ENCODE peak calls at places on chromosomes 13 and 19, in eight cellular contexts. C, V, Z, F, J, B, D and I are unnamed samples.

GRCh38 chr13:111121421-111121820 is 6.3 kb downstream of the ARHGEF7 start:
- DNase-seq in C (no peak), V (no peak), Z (no peak), F (no peak), J (no peak), B (no peak), D (no peak), I (no peak)

GRCh38 chr13:77034883-77035282 is 7.9 kb upstream of the FBXL3 start:
- DNase-seq in C (no peak), V (no peak), Z (no peak), F (peak), J (peak), B (no peak), D (no peak), I (no peak)

GRCh38 chr19:3176715-3177501 is 1.7 kb upstream of the S1PR4 start:
- DNase-seq in C (no peak), V (no peak), Z (no peak), F (peak), J (peak), B (no peak), D (no peak), I (no peak)

GRCh38 chr19:15438124-15438496 is 11.6 kb downstream of the WIZ start:
- DNase-seq in C (no peak), V (no peak), Z (no peak), F (no peak), J (no peak), B (no peak), D (no peak), I (no peak)

GRCh38 chr13:44237276-44237767 is 136.3 kb upstream of the SERP2 start:
- DNase-seq in C (no peak), V (peak), Z (peak), F (peak), J (peak), B (peak), D (no peak), I (no peak)

GRCh38 chr19:50791594-50792245 is 1.5 kb downstream of the ACP4 start:
- DNase-seq in C (no peak), V (no peak), Z (no peak), F (no peak), J (no peak), B (no peak), D (no peak), I (no peak)

GRCh38 chr13:101144808-101145419 is 271.4 kb downstream of the NALCN start:
- DNase-seq in C (no peak), V (peak), Z (peak), F (peak), J (peak), B (no peak), D (no peak), I (no peak)

GRCh38 chr13:75050419-75051066 is 431.4 kb downstream of the TBC1D4 start:
- DNase-seq in C (no peak), V (no peak), Z (no peak), F (peak), J (peak), B (no peak), D (no peak), I (no peak)

GRCh38 chr19:40542197-40542859 is 34.3 kb upstream of the SHKBP1 start:
- DNase-seq in C (no peak), V (peak), Z (no peak), F (no peak), J (peak), B (peak), D (no peak), I (no peak)

GRCh38 chr19:32202244-32202643 is 143.2 kb upstream of the ZNF507 start:
- DNase-seq in C (no peak), V (no peak), Z (no peak), F (no peak), J (no peak), B (no peak), D (no peak), I (no peak)

GRCh38 chr19:7488736-7489353 is at the start of gene PEX11G:
- DNase-seq in C (peak), V (peak), Z (peak), F (peak), J (peak), B (peak), D (peak), I (peak)

GRCh38 chr13:26011996-26012688 is 39.7 kb downstream of the SHISA2 start:
- DNase-seq in C (no peak), V (no peak), Z (no peak), F (no peak), J (peak), B (no peak), D (no peak), I (no peak)

GRCh38 chr19:5785423-5785822 is 877 bp upstream of the PRR22 start:
- DNase-seq in C (no peak), V (no peak), Z (no peak), F (no peak), J (no peak), B (no peak), D (no peak), I (no peak)

GRCh38 chr19:18446145-18446810 is 8.3 kb upstream of the ISYNA1 start:
- DNase-seq in C (no peak), V (no peak), Z (no peak), F (no peak), J (no peak), B (no peak), D (no peak), I (no peak)

DNA sequence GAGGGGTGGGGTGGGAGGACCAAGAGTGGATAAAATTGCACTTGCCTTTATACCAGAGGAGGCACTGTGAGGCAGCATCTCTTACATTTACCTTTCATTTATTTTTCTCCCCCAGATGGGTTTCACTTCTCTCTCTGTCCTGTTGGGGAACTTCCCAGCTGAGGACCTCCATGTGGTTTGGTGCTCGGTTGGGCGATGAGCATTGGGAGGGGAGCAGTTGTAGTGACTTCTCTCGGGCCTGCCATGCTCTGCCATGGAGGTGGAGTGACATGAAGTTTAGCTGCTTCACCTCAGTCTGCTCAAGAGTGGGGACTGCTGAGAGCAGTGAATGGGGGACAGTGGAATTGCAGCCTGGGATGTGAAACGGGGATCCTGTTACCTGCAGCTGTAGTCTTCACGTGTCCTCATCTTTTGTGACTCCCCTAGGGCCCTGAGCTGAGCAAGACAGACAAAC is 23.1 kb upstream of the CXCL17 start:
- DNase-seq in C (no peak), V (no peak), Z (no peak), F (no peak), J (no peak), B (no peak), D (no peak), I (peak)
- TF ChIP-seq CTCF in C (no peak), V (no peak), Z (no peak), F (no peak), J (no peak), B (no peak), D (no peak), I (no peak)

GRCh38 chr13:27977476-27978300 is 8.6 kb upstream of the CDX2 start:
- DNase-seq in C (peak), V (no peak), Z (no peak), F (no peak), J (no peak), B (no peak), D (no peak), I (no peak)
- TF ChIP-seq CTCF in C (no peak), V (no peak), Z (no peak), F (no peak), J (no peak), B (no peak), D (no peak), I (no peak)

DNA sequence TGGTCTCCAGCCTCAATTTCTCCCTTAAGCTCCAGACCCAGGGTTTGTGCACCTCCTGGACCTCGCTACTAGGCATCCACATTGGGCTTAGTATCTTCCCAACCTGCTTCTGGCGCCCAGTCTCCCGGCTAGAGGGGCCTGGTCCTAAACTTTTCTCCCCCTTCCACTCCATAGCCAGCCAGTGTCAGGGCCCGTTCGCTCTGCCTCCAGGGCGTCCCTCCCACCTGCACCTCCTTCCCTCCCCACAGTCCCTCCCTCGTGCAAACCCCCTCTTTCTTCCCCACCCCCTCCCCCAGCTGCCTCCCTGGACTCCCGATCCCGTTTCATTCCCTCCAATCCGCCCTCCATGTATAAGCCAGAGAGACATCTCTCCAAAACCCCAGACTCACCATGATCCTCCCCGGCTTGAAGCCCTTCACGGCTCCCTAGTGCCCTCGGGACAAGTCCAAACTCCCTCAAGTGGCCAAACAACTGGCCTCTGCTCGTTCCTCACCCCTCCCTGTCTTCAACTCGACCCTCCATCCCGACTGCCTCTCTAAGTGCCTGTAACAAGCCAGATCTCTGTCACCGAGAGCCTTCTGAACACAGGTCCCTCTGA is 1.0 kb upstream of the SAMD4B start:
- DNase-seq in C (peak), V (no peak), Z (peak), F (no peak), J (no peak), B (peak), D (no peak), I (no peak)
- TF ChIP-seq CTCF in C (no peak), V (no peak), Z (no peak), F (no peak), J (peak), B (no peak), D (no peak), I (no peak)

DNA sequence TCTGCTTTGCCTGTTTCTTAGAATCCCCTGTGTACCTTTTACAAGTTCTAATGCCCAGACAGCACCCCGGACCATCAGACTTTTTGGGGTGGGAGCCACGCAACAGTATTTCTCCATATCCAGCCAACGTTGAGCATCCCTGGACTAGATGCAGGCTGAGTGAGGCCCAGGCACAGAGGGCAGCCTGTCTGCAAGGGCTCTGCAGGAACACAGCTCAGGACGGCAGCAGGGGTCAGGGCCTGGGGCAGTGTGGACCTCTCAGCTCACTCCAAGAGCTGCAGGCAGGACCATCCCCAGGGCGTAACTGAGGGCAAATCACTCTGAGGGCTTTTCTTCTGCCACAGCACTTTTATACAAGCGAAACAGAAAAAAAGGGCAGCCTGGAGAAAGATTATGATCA is 95.8 kb downstream of the DNAJC15 start:
- DNase-seq in C (no peak), V (no peak), Z (no peak), F (no peak), J (no peak), B (no peak), D (no peak), I (no peak)
- TF ChIP-seq CTCF in C (no peak), V (no peak), Z (no peak), F (no peak), J (no peak), B (no peak), D (no peak), I (no peak)

GRCh38 chr19:48551437-48552302 is at the start of gene SULT2B1:
- DNase-seq in C (no peak), V (peak), Z (no peak), F (no peak), J (no peak), B (no peak), D (no peak), I (no peak)
- TF ChIP-seq CTCF in C (no peak), V (no peak), Z (no peak), F (no peak), J (no peak), B (no peak), D (no peak), I (no peak)

GRCh38 chr19:29745253-29745652 is 30.2 kb upstream of the C19orf12 start:
- DNase-seq in C (peak), V (no peak), Z (peak), F (no peak), J (peak), B (no peak), D (no peak), I (no peak)

GRCh38 chr19:29743681-29744080 is 28.6 kb upstream of the C19orf12 start:
- DNase-seq in C (no peak), V (no peak), Z (no peak), F (no peak), J (no peak), B (no peak), D (no peak), I (no peak)

GRCh38 chr19:29741226-29741625 is 26.2 kb upstream of the C19orf12 start:
- DNase-seq in C (no peak), V (no peak), Z (no peak), F (no peak), J (no peak), B (no peak), D (no peak), I (no peak)

GRCh38 chr19:29737461-29738000 is 22.5 kb upstream of the C19orf12 start:
- DNase-seq in C (no peak), V (no peak), Z (no peak), F (no peak), J (no peak), B (no peak), D (no peak), I (no peak)

GRCh38 chr19:29741776-29742175 is 26.7 kb upstream of the C19orf12 start:
- DNase-seq in C (no peak), V (no peak), Z (no peak), F (no peak), J (no peak), B (no peak), D (no peak), I (no peak)
- TF ChIP-seq CTCF in C (no peak), V (no peak), Z (no peak), F (no peak), J (no peak), B (no peak), D (no peak), I (no peak)

DNA sequence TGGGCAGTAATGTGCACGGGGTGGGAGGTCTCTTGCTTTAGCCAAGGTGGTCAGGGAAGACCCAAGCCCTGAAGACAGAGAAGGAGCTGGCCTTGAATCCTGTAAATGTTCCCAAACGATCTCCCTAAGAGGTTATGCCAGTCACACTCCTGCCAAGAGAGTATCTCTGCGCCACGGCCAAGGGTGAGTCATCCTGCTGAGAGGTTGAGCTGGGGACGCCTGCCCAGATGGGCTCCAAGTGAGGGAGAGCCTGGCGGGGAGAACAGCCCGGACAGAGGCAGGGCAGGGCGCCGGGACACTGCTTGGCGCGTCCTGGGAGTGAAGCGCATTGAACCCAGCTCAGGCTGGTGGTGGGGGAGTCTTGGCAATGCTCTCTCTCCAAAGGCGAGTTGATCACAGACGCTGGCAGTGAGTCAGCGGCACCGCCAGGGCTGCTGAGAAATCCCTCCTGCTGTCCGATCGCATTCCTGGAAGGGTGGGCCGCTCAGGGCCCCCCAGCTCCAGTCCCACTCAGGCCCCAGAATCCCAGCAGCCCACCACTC is 16.4 kb downstream of the SULT2B1 start:
- DNase-seq in C (no peak), V (peak), Z (no peak), F (peak), J (peak), B (peak), D (no peak), I (no peak)
- TF ChIP-seq CTCF in C (no peak), V (no peak), Z (no peak), F (no peak), J (no peak), B (no peak), D (no peak), I (no peak)

DNA sequence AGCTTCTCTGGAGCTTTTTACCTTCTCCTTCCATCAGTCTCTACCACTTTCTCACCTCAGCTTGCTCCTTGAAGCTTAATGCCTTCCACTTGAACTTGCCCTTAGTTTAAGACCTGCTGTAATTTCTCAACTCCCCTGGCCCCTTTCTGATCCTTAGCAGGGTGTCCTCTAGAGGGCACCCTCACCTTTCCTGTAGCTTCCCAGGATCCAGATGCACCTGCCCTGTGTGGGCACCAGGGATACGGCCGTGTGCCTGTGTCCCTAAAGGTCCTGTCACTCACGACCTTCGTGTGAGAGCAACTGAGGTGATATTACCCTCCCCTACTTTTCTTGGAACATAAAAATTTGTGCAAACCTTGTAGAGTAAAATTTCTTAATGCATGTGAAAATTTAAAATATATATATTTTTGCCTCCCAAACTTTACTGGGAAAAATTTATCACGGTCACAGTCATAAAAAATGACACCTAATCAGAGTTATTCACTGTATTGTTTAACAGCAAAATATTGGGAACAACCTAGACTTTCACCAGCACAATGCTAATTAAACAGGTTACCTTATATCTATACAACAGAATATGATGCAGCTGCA is 46.4 kb downstream of the PSG3 start:
- DNase-seq in C (peak), V (peak), Z (peak), F (peak), J (peak), B (no peak), D (no peak), I (no peak)
- TF ChIP-seq CTCF in C (peak), V (peak), Z (peak), F (peak), J (peak), B (no peak), D (no peak), I (no peak)